ENCODE peak calls at places on chromosome 7, in five cellular contexts. K is IMR-90, X is suprapubic skin, D is neural progenitor cell, I is OCI-LY7. Q is an unnamed sample. For H3K36me3, the result is how much of the 10 kb centered on the place peaks cover.

GRCh38 chr7:71334541-71334940 is 202.6 kb downstream of the GALNT17 start:
- DNase-seq in K (no peak), X (no peak), D (no peak), I (no peak), Q (no peak)

GRCh38 chr7:32062150-32062549 is 8.1 kb downstream of the PDE1C start:
- DNase-seq in K (peak), X (no peak), D (peak), I (peak), Q (no peak)

GRCh38 chr7:2757361-2757903 is 69.4 kb downstream of the AMZ1 start:
- DNase-seq in K (no peak), X (no peak), D (no peak), I (no peak), Q (no peak)

GRCh38 chr7:47482013-47482761 is 99.7 kb downstream of the TNS3 start:
- DNase-seq in K (peak), X (no peak), D (no peak), I (no peak), Q (no peak)

GRCh38 chr7:94298943-94299342 is 95.8 kb upstream of the COL1A2 start:
- DNase-seq in K (peak), X (no peak), D (no peak), I (no peak), Q (no peak)

GRCh38 chr7:72785166-72785955 is 42.6 kb downstream of the TYW1B start:
- DNase-seq in K (peak), X (no peak), D (no peak), I (no peak), Q (no peak)

GRCh38 chr7:41275255-41275654 is 427.6 kb downstream of the INHBA start:
- DNase-seq in K (no peak), X (no peak), D (peak), I (no peak), Q (no peak)

GRCh38 chr7:14507617-14508016 is 394.9 kb downstream of the DGKB start:
- DNase-seq in K (no peak), X (no peak), D (no peak), I (no peak), Q (no peak)

GRCh38 chr7:117825132-117825531 is 48.1 kb downstream of the CTTNBP2 start:
- DNase-seq in K (peak), X (no peak), D (no peak), I (no peak), Q (no peak)

GRCh38 chr7:77657427-77658331 is 38.6 kb upstream of the RSBN1L start:
- DNase-seq in K (peak), X (no peak), D (peak), I (peak), Q (peak)

GRCh38 chr7:50346548-50347497 is 42.3 kb downstream of the IKZF1 start:
- DNase-seq in K (no peak), X (no peak), D (no peak), I (no peak), Q (no peak)

GRCh38 chr7:67724435-67724834 is 727.8 kb downstream of the TYW1 start:
- DNase-seq in K (no peak), X (no peak), D (peak), I (no peak), Q (no peak)

DNA sequence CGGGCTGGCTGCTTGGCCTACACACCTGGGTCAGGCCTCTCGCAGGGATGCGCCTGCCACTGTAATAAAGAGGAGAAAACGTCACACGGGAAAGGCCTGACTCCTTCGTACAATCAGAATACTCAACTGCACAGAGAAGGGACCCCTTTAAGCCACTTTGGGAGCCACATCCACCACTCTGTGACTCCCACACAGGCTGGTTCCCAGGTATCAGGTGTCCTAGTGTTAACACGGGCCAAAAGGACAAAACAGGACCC is 5.8 kb upstream of the ZNF736 start:
- DNase-seq in K (no peak), X (no peak), D (no peak), I (peak), Q (no peak)
- H3K4me3 ChIP-seq in K (no peak), X (peak), D (no peak), I (peak), Q (peak)

GRCh38 chr7:39098506-39098905 is 120.8 kb downstream of the POU6F2 start:
- DNase-seq in K (no peak), X (no peak), D (no peak), I (no peak), Q (no peak)

GRCh38 chr7:39096220-39096619 is 118.5 kb downstream of the POU6F2 start:
- DNase-seq in K (no peak), X (no peak), D (no peak), I (no peak), Q (no peak)

DNA sequence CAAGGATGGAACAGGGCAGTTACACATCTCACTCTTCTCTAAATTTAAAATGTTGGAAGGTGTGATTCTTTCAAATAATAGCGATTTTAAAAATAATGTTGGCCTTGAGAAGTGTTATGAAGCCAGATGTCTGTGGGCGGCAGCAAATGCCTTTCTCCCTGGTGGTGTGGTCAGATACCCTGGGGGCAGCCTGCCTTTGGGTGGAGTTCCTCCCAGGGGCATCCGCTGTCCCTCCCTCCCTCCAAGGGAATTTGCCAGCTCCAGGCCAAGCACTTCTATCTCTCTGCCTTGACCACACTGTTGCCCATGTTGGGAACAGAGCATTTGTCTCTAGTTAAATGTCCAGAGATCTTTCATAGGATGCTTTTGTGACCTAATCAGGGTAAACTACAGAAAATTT is 121.4 kb downstream of the POU6F2 start:
- DNase-seq in K (no peak), X (no peak), D (no peak), I (no peak), Q (no peak)
- H3K36me3 ChIP-seq in K (under half), X (under half), D (under half), I (under half), Q (under half)

GRCh38 chr7:92446869-92447238 is 428 bp upstream of the GATAD1 start:
- DNase-seq in K (no peak), X (no peak), D (no peak), I (no peak), Q (no peak)
- H3K27ac ChIP-seq in K (no peak), X (peak), D (no peak), I (no peak), Q (peak)

GRCh38 chr7:105345003-105345402 is 43.7 kb downstream of the SRPK2 start:
- DNase-seq in K (no peak), X (no peak), D (no peak), I (no peak), Q (no peak)
- H3K4me3 ChIP-seq in K (no peak), X (no peak), D (no peak), I (no peak), Q (peak)